ENCODE peak calls at places on chromosome 5, in ten cellular contexts. Z is NCI-H460; G is M059J; H is anterior cingulate cortex; W is midbrain; S is HEK293T; D is NCI-H1417 treated with DMSO at 0.1 percent for 48 hours; F is activated gamma-delta T cell treated with anti-CD3 and anti-CD28 coated beads, Interleukin-2, amount 50 U/mL, for 16 hours; K is GM23248; L is pancreas. X is an unnamed sample.

GRCh38 chr5:137142371-137143243 is 356.5 kb downstream of the SPOCK1 start:
- DNase-seq in Z (no peak), G (peak; percentile 96), H (no peak), W (no peak), S (no peak), D (no peak), F (no peak), K (peak; percentile 97), L (no peak), X (peak; percentile 100)

GRCh38 chr5:56269216-56269927 is 36.2 kb upstream of the ANKRD55 start:
- DNase-seq in Z (peak; percentile 34), G (peak; percentile 61), H (no peak), W (no peak), S (peak; percentile 33), D (no peak), F (no peak), K (peak; percentile 83), L (no peak), X (peak; percentile 31)

GRCh38 chr5:57858905-57859304 is 376.3 kb upstream of the ACTBL2 start:
- DNase-seq in Z (no peak), G (no peak), H (no peak), W (no peak), S (no peak), D (no peak), F (no peak), K (no peak), L (no peak), X (no peak)

GRCh38 chr5:124824637-124825158 is 78.3 kb upstream of the ZNF608 start:
- DNase-seq in Z (no peak), G (peak; percentile 71), H (no peak), W (no peak), S (no peak), D (no peak), F (no peak), K (peak; percentile 48), L (no peak), X (peak; percentile 89)

GRCh38 chr5:27479859-27480258 is 441.5 kb upstream of the CDH9 start:
- DNase-seq in Z (no peak), G (no peak), H (no peak), W (no peak), S (no peak), D (no peak), F (no peak), K (no peak), L (no peak), X (no peak)

GRCh38 chr5:100502684-100503083 is 32.5 kb upstream of the FAM174A start:
- DNase-seq in Z (no peak), G (no peak), H (no peak), W (no peak), S (no peak), D (no peak), F (no peak), K (no peak), L (no peak), X (no peak)

GRCh38 chr5:67160985-67161384 is 35.6 kb downstream of the CD180 start:
- DNase-seq in Z (peak; percentile 9), G (peak; percentile 63), H (no peak), W (no peak), S (no peak), D (no peak), F (no peak), K (peak; percentile 92), L (no peak), X (peak; percentile 63)

GRCh38 chr5:17196686-17197085 is 20.7 kb upstream of the BASP1 start:
- DNase-seq in Z (no peak), G (no peak), H (no peak), W (no peak), S (no peak), D (no peak), F (no peak), K (no peak), L (no peak), X (no peak)

GRCh38 chr5:14659821-14660607 is 4.5 kb upstream of the OTULIN start:
- DNase-seq in Z (no peak), G (peak; percentile 83), H (no peak), W (no peak), S (no peak), D (no peak), F (no peak), K (peak; percentile 88), L (no peak), X (peak; percentile 71)

GRCh38 chr5:172065431-172066065 is 59.1 kb upstream of the FBXW11 start:
- DNase-seq in Z (no peak), G (peak; percentile 22), H (no peak), W (no peak), S (peak; percentile 3), D (no peak), F (no peak), K (peak; percentile 30), L (no peak), X (peak; percentile 14)

GRCh38 chr5:83559141-83559785 is 87.7 kb downstream of the VCAN start:
- DNase-seq in Z (no peak), G (no peak), H (no peak), W (no peak), S (no peak), D (no peak), F (no peak), K (no peak), L (no peak), X (peak; percentile 55)

GRCh38 chr5:155885199-155885598 is 441.8 kb upstream of the SGCD start:
- DNase-seq in Z (no peak), G (no peak), H (no peak), W (no peak), S (no peak), D (no peak), F (no peak), K (no peak), L (no peak), X (no peak)

GRCh38 chr5:173963107-173963506 is 25.9 kb upstream of the C5orf47 start:
- DNase-seq in Z (no peak), G (peak; percentile 86), H (peak; percentile 64), W (peak; percentile 42), S (no peak), D (no peak), F (no peak), K (peak; percentile 83), L (no peak), X (peak; percentile 79)

GRCh38 chr5:150000990-150001659 is 586 bp downstream of the HMGXB3 start:
- DNase-seq in Z (no peak), G (peak; percentile 50), H (peak; percentile 19), W (no peak), S (peak; percentile 45), D (no peak), F (no peak), K (peak; percentile 89), L (peak; percentile 82), X (peak; percentile 34)

GRCh38 chr5:150129813-150130492 is 25.7 kb downstream of the PDGFRB start:
- DNase-seq in Z (peak; percentile 79), G (peak; percentile 53), H (peak; percentile 70), W (peak; percentile 48), S (peak; percentile 84), D (no peak), F (peak; percentile 11), K (peak; percentile 84), L (peak; percentile 85), X (no peak)

GRCh38 chr5:94968507-94969095 is 316.3 kb downstream of the MCTP1 start:
- DNase-seq in Z (peak; percentile 76), G (peak; percentile 57), H (peak; percentile 56), W (peak; percentile 81), S (peak; percentile 48), D (peak; percentile 24), F (no peak), K (peak; percentile 77), L (no peak), X (peak; percentile 47)

GRCh38 chr5:5141625-5142527 is 1.7 kb downstream of the ADAMTS16 start:
- DNase-seq in Z (peak; percentile 58), G (peak; percentile 72), H (peak; percentile 33), W (peak; percentile 56), S (peak; percentile 10), D (peak; percentile 46), F (peak; percentile 28), K (peak; percentile 76), L (no peak), X (no peak)

GRCh38 chr5:1185652-1186350 is 15.6 kb upstream of the SLC6A19 start:
- DNase-seq in Z (no peak), G (no peak), H (no peak), W (no peak), S (no peak), D (no peak), F (no peak), K (no peak), L (peak; percentile 91), X (no peak)

GRCh38 chr5:172133359-172134029 is 54.5 kb downstream of the STK10 start:
- DNase-seq in Z (peak; percentile 21), G (peak; percentile 92), H (no peak), W (no peak), S (no peak), D (no peak), F (peak; percentile 46), K (peak; percentile 99), L (no peak), X (peak; percentile 95)

GRCh38 chr5:174692982-174693422 is 31.4 kb upstream of the MSX2 start:
- DNase-seq in Z (no peak), G (no peak), H (no peak), W (no peak), S (peak; percentile 55), D (no peak), F (no peak), K (no peak), L (no peak), X (no peak)

GRCh38 chr5:35247645-35248034 is 17.4 kb upstream of the PRLR start:
- DNase-seq in Z (no peak), G (peak; percentile 73), H (no peak), W (no peak), S (no peak), D (no peak), F (no peak), K (peak; percentile 24), L (no peak), X (peak; percentile 31)

GRCh38 chr5:56175465-56175864 is 57.7 kb downstream of the ANKRD55 start:
- DNase-seq in Z (no peak), G (peak; percentile 71), H (no peak), W (no peak), S (no peak), D (no peak), F (no peak), K (peak; percentile 86), L (no peak), X (peak; percentile 80)

GRCh38 chr5:176660860-176661641 is 13.8 kb downstream of the TSPAN17 start:
- DNase-seq in Z (peak; percentile 75), G (peak; percentile 63), H (peak; percentile 73), W (peak; percentile 83), S (peak; percentile 96), D (no peak), F (peak; percentile 60), K (peak; percentile 82), L (peak; percentile 89), X (peak; percentile 24)

GRCh38 chr5:6859001-6859400 is 145.8 kb downstream of the TENT4A start:
- DNase-seq in Z (no peak), G (no peak), H (no peak), W (no peak), S (no peak), D (no peak), F (no peak), K (no peak), L (no peak), X (no peak)

GRCh38 chr5:98497391-98497790 is 276.1 kb upstream of the RGMB start:
- DNase-seq in Z (no peak), G (peak; percentile 20), H (no peak), W (no peak), S (no peak), D (no peak), F (no peak), K (peak; percentile 7), L (no peak), X (peak; percentile 18)

GRCh38 chr5:171426266-171426665 is 6.8 kb downstream of the FGF18 start:
- DNase-seq in Z (no peak), G (no peak), H (no peak), W (no peak), S (no peak), D (no peak), F (no peak), K (no peak), L (no peak), X (no peak)

GRCh38 chr5:134649163-134649916 is 755 bp downstream of the SEC24A start:
- DNase-seq in Z (no peak), G (peak; percentile 39), H (no peak), W (no peak), S (no peak), D (no peak), F (no peak), K (peak; percentile 54), L (peak; percentile 81), X (no peak)

GRCh38 chr5:109062669-109063068 is 315.0 kb downstream of the FER start:
- DNase-seq in Z (no peak), G (peak; percentile 2), H (no peak), W (no peak), S (no peak), D (no peak), F (no peak), K (peak; percentile 64), L (no peak), X (peak; percentile 6)

X was measured in astrocyte.